ENCODE peak calls at places on chromosomes 11 and 22, in four cellular contexts. T is WTC11, A is GM12878, X is HepG2. B is an unnamed sample.

GRCh38 chr11:76889414-76889975 is 28.8 kb downstream of the ACER3 start:
- DNase-seq in T (no peak), A (no peak), X (peak), B (no peak)

GRCh38 chr11:15770798-15771414 is 585.4 kb downstream of the SOX6 start:
- DNase-seq in T (peak), A (no peak), X (peak), B (peak)

GRCh38 chr11:13928566-13929251 is 33.8 kb upstream of the SPON1 start:
- DNase-seq in T (no peak), A (no peak), X (no peak), B (peak)

GRCh38 chr11:114524122-114524521 is 35.6 kb downstream of the NXPE1 start:
- DNase-seq in T (no peak), A (no peak), X (no peak), B (no peak)

GRCh38 chr11:17563248-17563647 is 16.2 kb downstream of the OTOG start:
- DNase-seq in T (peak), A (no peak), X (no peak), B (no peak)

GRCh38 chr11:86277741-86278140 is 24.3 kb upstream of the HIKESHI start:
- DNase-seq in T (no peak), A (no peak), X (no peak), B (no peak)

GRCh38 chr22:46614070-46614931 is 5.9 kb upstream of the GRAMD4 start:
- DNase-seq in T (no peak), A (peak), X (no peak), B (no peak)

GRCh38 chr11:72588656-72589410 is 85.4 kb downstream of the PDE2A start:
- DNase-seq in T (no peak), A (no peak), X (no peak), B (no peak)

GRCh38 chr11:78219493-78220217 is 30.9 kb downstream of the USP35 start:
- DNase-seq in T (peak), A (no peak), X (no peak), B (no peak)

GRCh38 chr11:64268687-64269379 is 15.6 kb downstream of the BAD start:
- DNase-seq in T (peak), A (no peak), X (peak), B (peak)

DNA sequence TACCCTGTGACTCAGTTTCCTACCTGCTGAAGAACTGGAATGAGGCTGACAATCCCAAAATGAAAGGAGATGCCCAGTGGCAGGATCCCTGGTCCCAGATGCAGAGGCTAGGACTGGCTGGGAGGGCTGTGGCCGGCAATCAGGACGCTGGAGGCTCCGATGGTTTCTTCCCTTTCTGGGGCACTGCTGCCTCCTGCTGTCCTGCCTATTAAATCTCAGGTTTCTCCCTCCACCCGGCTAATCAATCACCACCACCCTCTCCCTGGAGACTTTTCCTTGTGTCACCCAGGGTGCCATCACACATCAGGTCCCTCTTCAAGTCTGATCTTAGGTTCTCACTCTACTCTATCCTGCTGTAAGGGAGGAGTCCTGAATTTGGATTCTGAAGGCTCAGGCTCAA is 82.6 kb downstream of the RCN1 start:
- DNase-seq in T (peak), A (no peak), X (peak), B (peak)
- TF ChIP-seq SP1 in T (no peak), A (no peak), X (no peak), B (no peak)

DNA sequence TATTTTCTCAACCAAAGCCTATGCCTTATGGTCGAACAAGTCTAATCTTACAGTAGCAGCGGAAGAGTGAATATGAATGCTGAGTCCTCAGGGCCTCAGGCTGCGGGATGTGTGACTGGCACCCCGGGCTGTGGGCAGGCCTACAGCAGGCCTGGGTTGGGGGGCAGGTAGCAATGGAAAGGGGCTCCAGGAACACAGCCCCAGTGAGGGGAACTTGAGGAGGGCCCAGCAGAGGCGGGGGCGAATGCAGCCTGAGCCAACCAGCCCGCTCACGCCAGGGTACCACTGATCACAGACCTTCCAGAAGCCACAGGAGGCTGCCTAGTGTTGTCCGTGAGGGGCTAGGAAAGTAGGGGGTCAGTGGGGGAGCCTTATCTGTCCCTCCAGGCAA is 11.3 kb upstream of the CD5 start:
- DNase-seq in T (no peak), A (no peak), X (no peak), B (no peak)
- TF ChIP-seq CBFB in T (no peak), A (no peak), X (no peak), B (no peak)

GRCh38 chr11:46116007-46116711 is 5.1 kb downstream of the PHF21A start:
- DNase-seq in T (no peak), A (no peak), X (no peak), B (no peak)
- TF ChIP-seq SP1 in T (no peak), A (no peak), X (no peak), B (no peak)

GRCh38 chr11:46271407-46271806 is 6.1 kb upstream of the CREB3L1 start:
- DNase-seq in T (no peak), A (no peak), X (no peak), B (no peak)

GRCh38 chr11:46270707-46271106 is 6.8 kb upstream of the CREB3L1 start:
- DNase-seq in T (no peak), A (no peak), X (no peak), B (no peak)

GRCh38 chr11:46272816-46273427 is 4.5 kb upstream of the CREB3L1 start:
- DNase-seq in T (no peak), A (no peak), X (no peak), B (peak)

GRCh38 chr11:46273511-46274205 is 3.8 kb upstream of the CREB3L1 start:
- DNase-seq in T (no peak), A (no peak), X (peak), B (peak)

DNA sequence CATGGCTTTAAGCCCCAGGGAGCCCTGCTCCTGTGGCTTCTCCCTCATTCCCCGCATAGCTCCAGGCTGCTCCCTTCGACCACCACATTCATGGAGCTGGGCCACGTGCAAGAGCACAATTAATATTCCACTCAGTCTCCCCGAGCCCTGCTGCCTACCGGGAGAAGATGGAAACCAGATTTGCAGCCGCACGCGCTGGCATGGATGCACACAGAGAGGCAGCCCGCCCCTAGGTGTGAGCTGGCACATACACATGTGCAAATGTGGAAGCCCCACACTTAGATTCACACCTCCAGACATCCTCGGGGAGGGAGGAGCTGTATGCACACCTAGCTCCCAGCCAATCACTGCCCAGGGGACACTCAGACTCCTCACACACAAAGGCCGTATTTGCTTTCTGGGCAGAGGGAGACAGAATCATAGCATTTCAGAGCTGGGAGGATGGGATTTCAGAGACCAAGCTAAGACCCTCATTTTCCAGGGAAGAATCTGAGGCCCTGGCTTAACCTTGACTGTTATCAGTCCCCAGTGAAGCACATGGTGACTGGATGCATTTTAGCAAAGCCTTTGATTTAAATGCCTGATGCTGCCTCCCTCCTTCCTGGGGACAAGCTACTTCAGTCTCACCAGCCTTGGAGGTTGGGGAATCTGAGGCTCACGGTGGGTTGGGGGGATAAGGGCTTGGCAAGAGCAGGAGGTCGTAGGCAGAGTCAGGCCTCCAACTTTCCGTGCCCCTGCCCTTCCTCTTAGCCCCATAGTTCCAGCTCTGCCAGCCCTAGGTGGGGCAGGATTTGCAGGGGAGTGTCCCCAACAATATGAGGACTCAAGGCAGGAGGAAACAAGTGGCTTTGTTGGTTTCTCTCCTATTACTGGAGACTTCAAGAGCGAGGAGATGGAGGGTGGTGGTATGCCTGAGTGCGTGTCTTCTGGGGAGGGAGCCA is 5.3 kb upstream of the CREB3L1 start:
- DNase-seq in T (no peak), A (no peak), X (no peak), B (no peak)
- TF ChIP-seq CBFB in T (no peak), A (no peak), X (no peak), B (no peak)

GRCh38 chr22:25077964-25078363 is 121.7 kb upstream of the CRYBB3 start:
- DNase-seq in T (no peak), A (no peak), X (no peak), B (no peak)
- TF ChIP-seq SP1 in T (no peak), A (no peak), X (no peak), B (no peak)

GRCh38 chr11:11186249-11186648 is 166.8 kb downstream of the CSNK2A3 start:
- DNase-seq in T (no peak), A (peak), X (no peak), B (no peak)
- TF ChIP-seq CBFB in T (no peak), A (no peak), X (no peak), B (no peak)

B was measured in K562.